ENCODE peak calls at places on chromosomes 2 and 18, in five cellular contexts. L, B, O, C and M are unnamed samples.

GRCh38 chr2:48346124-48346536 is 183.8 kb upstream of the STON1 start:
- DNase-seq in B (peak; percentile 80), L (no peak), O (peak; percentile 55), C (peak; percentile 53), M (peak; percentile 85)

GRCh38 chr2:7377861-7378569 is 460.8 kb downstream of the RNF144A start:
- DNase-seq in B (no peak), L (peak; percentile 41), O (peak; percentile 79), C (no peak), M (no peak)

GRCh38 chr2:69422198-69422597 is 15.0 kb downstream of the NFU1 start:
- DNase-seq in B (no peak), C (no peak), L (no peak), O (no peak), M (no peak)

GRCh38 chr2:100818606-100819364 is 1.2 kb upstream of the NPAS2 start:
- DNase-seq in O (peak; percentile 71), C (peak; percentile 82), L (peak; percentile 86), B (peak; percentile 62), M (peak; percentile 88)

GRCh38 chr2:165044505-165045303 is 89.4 kb upstream of the SLC38A11 start:
- DNase-seq in O (no peak), B (no peak), C (no peak), L (peak; percentile 6), M (no peak)

GRCh38 chr2:195017890-195018289 is 639.1 kb upstream of the SLC39A10 start:
- DNase-seq in O (no peak), L (no peak), B (no peak), C (no peak), M (no peak)

GRCh38 chr18:46321954-46322353 is 217.8 kb downstream of the HAUS1 start:
- DNase-seq in B (no peak), C (no peak), O (no peak), L (peak; percentile 61), M (peak; percentile 14)

GRCh38 chr2:202036601-202037037 is 3.0 kb downstream of the FZD7 start:
- DNase-seq in O (no peak), L (peak; percentile 56), B (no peak), C (no peak), M (peak; percentile 64)

GRCh38 chr18:13163167-13163927 is 55.2 kb upstream of the LDLRAD4 start:
- DNase-seq in O (no peak), B (no peak), L (no peak), C (no peak), M (peak; percentile 13)

GRCh38 chr2:196516541-196516940 is 123.0 kb upstream of the CCDC150 start:
- DNase-seq in L (no peak), C (no peak), O (no peak), B (no peak), M (peak; percentile 43)

GRCh38 chr2:240989451-240990265 is 8.8 kb upstream of the SNED1 start:
- DNase-seq in C (peak; percentile 83), B (no peak), L (peak; percentile 86), O (peak; percentile 59), M (no peak)

GRCh38 chr2:235066895-235067294 is 115.1 kb downstream of the SH3BP4 start:
- DNase-seq in O (no peak), B (no peak), L (peak; percentile 56), C (no peak), M (no peak)

GRCh38 chr2:240604939-240605716 is 18.6 kb downstream of the CAPN10 start:
- DNase-seq in L (peak; percentile 54), O (peak; percentile 63), B (no peak), C (peak; percentile 42), M (no peak)

GRCh38 chr2:166984188-166984587 is 95.9 kb downstream of the XIRP2 start:
- DNase-seq in B (no peak), L (no peak), O (no peak), C (no peak), M (no peak)

GRCh38 chr18:76558881-76559667 is 64.0 kb upstream of the ZNF516 start:
- DNase-seq in C (no peak), L (no peak), O (peak; percentile 37), B (no peak), M (peak; percentile 24)

GRCh38 chr2:187689372-187689771 is 135.1 kb upstream of the TFPI start:
- DNase-seq in C (no peak), B (no peak), L (no peak), O (no peak), M (peak; percentile 44)

GRCh38 chr2:238974061-238974460 is 126.2 kb downstream of the TWIST2 start:
- DNase-seq in B (peak; percentile 25), C (no peak), L (no peak), O (no peak), M (peak; percentile 66)

GRCh38 chr2:30823452-30823851 is 16.2 kb upstream of the CAPN13 start:
- DNase-seq in L (no peak), O (no peak), C (no peak), B (no peak), M (no peak)

GRCh38 chr2:88765154-88765948 is 73.9 kb downstream of the RPIA start:
- DNase-seq in L (peak; percentile 84), O (no peak), B (no peak), C (peak; percentile 50), M (peak; percentile 42)

GRCh38 chr2:101972621-101973434 is 18.9 kb upstream of the IL1R2 start:
- DNase-seq in O (no peak), C (no peak), B (peak; percentile 70), L (no peak), M (peak; percentile 74)

GRCh38 chr2:212737773-212738172 is 199.2 kb upstream of the ERBB4 start:
- DNase-seq in B (no peak), L (no peak), C (no peak), O (no peak), M (no peak)

GRCh38 chr2:63060079-63060482 is 9.5 kb downstream of the OTX1 start:
- DNase-seq in L (no peak), B (no peak), O (no peak), C (no peak), M (no peak)
- H3K27me3 ChIP-seq in L (peaks cover 85% of the 10 kb centered on the region), B (peaks cover 86% of the 10 kb centered on the region), O (peaks cover 98% of the 10 kb centered on the region), C (peaks cover 2% of the 10 kb centered on the region), M (peaks cover 77% of the 10 kb centered on the region)

GRCh38 chr2:63053889-63054725 is 3.5 kb downstream of the OTX1 start:
- DNase-seq in C (no peak), B (no peak), L (peak; percentile 91), O (peak; percentile 13), M (no peak)
- H3K27me3 ChIP-seq in C (no peaks in the 10 kb centered on the region), B (peaks cover 86% of the 10 kb centered on the region), L (peaks cover 96% of the 10 kb centered on the region), O (peaks cover 95% of the 10 kb centered on the region), M (peaks cover 52% of the 10 kb centered on the region)

GRCh38 chr2:232542715-232543467 is 3.4 kb downstream of the CHRNG start:
- DNase-seq in L (peak; percentile 47), B (no peak), C (peak; percentile 41), O (no peak), M (no peak)
- H3K27me3 ChIP-seq in L (no peaks in the 10 kb centered on the region), B (no peaks in the 10 kb centered on the region), C (no peaks in the 10 kb centered on the region), O (no peaks in the 10 kb centered on the region), M (peaks cover 15% of the 10 kb centered on the region)

DNA sequence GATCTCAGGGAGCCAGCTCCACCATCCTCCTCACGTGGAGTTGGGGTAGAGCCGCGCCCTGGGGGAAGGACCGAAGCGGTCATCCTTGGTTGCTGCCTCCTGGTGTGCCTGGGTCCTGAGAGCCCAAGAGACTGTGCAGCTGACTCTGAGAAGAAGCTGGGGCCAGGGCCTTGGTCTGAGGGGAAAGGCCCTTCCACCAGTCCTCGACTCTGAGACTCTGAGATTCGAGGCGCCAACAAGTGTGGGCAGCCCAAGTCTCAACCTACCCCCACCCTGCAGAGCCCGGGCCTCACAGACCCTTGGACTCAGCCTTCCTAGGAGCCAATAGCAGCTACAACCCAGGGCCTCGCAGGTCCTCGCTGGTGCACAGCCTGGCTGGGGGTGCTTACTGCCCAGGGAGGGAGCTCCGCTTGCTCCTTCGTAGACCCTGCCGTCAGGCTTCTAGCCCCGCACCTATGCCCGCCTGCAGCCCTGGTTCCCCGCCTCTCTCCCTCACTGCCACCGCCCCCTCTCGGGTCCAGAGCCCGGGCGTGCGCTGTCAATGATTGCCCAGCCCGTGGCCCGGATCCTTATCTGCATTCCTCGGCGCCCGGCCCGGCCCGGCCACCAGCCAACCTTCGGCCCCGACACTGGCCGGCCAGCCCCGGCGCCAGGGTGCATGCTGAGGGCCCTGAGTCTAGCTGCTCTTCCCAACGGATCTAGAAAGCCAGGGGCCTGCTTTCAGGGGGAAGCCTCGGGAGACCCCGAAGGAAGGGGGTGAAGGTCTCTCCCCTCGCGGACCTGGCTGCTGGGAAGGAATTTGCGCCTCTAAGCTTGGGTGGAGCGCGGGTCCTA is 2.0 kb downstream of the IHH start:
- DNase-seq in C (peak; percentile 71), L (peak; percentile 82), B (no peak), O (peak; percentile 88), M (peak; percentile 52)
- H3K27me3 ChIP-seq in C (no peaks in the 10 kb centered on the region), L (peaks cover 72% of the 10 kb centered on the region), B (peaks cover 78% of the 10 kb centered on the region), O (peaks cover 70% of the 10 kb centered on the region), M (peaks cover 74% of the 10 kb centered on the region)

DNA sequence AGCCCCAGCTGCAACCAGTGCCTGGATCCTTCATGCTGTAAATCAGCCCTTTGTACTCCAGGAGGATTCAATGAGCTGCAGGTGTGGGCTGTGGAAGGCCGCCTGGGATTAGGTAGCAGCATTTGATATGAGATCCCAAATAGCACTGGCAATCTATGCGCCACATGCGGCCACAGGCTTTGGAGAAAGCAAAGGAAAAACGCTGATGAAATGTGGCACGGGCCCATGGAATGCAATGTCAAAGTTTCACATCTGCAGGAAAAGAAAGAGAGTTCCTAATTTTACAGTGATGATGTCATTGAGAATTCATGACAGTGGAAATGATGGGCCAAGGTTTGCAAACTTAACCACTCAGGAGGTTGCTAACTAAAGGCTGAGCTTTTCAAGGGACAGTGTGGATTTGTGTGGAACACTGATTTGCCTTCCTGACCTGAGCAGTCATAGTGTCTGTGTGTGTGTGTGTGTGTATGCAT is 216.4 kb upstream of the OSR1 start:
- DNase-seq in C (peak; percentile 81), L (peak; percentile 5), B (peak; percentile 47), O (peak; percentile 26), M (peak; percentile 73)
- H3K27me3 ChIP-seq in C (no peaks in the 10 kb centered on the region), L (no peaks in the 10 kb centered on the region), B (no peaks in the 10 kb centered on the region), O (no peaks in the 10 kb centered on the region), M (peaks cover 2% of the 10 kb centered on the region)

DNA sequence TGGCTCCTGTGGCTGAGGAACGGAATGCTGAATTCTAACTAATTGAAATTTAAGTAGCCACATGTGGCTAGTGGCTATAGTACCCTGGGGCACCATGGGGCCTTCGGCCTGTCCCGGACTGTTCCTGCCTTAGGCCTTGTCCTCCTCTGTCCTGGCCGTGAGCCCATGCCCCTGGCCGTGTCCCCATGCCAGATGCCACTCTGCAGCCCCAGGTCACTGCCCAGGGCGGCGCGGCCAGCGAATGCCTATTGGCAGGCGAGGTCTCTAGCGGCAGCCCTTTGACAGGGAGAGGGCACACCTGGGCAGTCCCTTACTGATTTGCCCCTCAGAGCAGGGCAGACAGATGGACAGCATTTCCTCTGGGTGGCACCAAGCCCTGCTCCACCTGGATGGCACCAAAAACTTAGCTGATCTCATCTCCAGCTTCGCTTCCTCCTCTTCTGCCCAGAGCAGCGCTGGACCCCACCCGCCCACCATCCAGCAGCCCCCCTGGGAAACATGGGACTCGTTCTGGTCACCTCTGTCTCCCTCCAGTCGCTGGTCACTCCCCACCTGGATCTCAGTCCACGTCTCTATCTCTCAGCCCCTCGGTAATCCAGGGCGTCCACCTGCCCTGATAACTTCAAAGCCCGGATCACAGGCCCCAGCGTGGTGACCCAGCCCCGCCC is 1.1 kb upstream of the DGKD start:
- DNase-seq in B (no peak), C (peak; percentile 64), O (peak; percentile 5), L (no peak), M (no peak)
- H3K27me3 ChIP-seq in B (no peaks in the 10 kb centered on the region), C (no peaks in the 10 kb centered on the region), O (no peaks in the 10 kb centered on the region), L (peaks cover 21% of the 10 kb centered on the region), M (no peaks in the 10 kb centered on the region)

DNA sequence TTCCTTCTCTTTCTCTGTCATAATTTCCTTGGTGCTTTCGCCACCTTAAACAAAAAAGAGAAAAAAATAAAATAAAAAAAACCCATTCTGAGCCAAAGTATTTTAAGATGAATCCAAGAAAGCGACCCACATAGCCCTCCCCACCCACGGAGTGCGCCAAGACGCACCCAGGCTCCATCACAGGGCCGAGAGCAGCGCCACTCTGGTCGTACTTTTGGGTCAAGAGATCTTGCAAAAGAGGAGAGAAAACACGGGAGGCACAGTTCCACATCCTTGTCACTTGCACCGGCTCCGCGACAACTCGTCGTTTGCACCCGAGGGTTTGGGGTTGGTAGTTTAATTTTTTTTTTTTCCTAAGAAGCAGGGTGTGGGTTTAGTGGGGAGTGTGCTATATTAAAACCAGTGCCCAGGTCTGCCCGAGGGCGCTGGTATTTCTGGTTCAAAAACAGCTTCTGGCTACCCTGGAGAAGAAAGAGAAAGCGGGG is 1.7 kb upstream of the SP9 start:
- DNase-seq in O (no peak), B (no peak), L (no peak), C (no peak), M (no peak)
- H3K27me3 ChIP-seq in O (peaks cover 93% of the 10 kb centered on the region), B (peaks cover 89% of the 10 kb centered on the region), L (peaks cover 97% of the 10 kb centered on the region), C (no peaks in the 10 kb centered on the region), M (peaks cover 70% of the 10 kb centered on the region)